ENCODE peak calls at places on chromosomes 11 and 22, in eight cellular contexts. S is prostate gland, D is T-cell, K is NCI-H748 treated with DMSO at 0.1 percent for 48 hours, Q is nucleus accumbens, C is posterior cingulate gyrus, O is heart right ventricle, A is NCI-H1436. T is an unnamed sample.

GRCh38 chr22:49925525-49926128 is 7.2 kb downstream of the CRELD2 start:
- DNase-seq in S (no peak), D (peak; percentile 82), K (no peak), Q (no peak), C (no peak), O (no peak), A (no peak), T (peak; percentile 90)

GRCh38 chr22:45246060-45246985 is 5.6 kb upstream of the KIAA0930 start:
- DNase-seq in S (peak; percentile 67), D (no peak), K (no peak), Q (no peak), C (no peak), O (no peak), A (no peak), T (no peak)

GRCh38 chr11:33187851-33188722 is 26.8 kb upstream of the CSTF3 start:
- DNase-seq in S (no peak), D (no peak), K (no peak), Q (no peak), C (no peak), O (no peak), A (no peak), T (peak; percentile 54)

GRCh38 chr11:96116341-96116740 is 192.4 kb upstream of the MTMR2 start:
- DNase-seq in S (no peak), D (no peak), K (no peak), Q (no peak), C (no peak), O (no peak), A (no peak), T (no peak)

GRCh38 chr22:42947211-42947990 is 67.5 kb downstream of the PACSIN2 start:
- DNase-seq in S (no peak), D (no peak), K (peak; percentile 6), Q (no peak), C (no peak), O (peak; percentile 70), A (peak; percentile 54), T (no peak)

GRCh38 chr11:1297011-1297575 is 12.3 kb downstream of the TOLLIP start:
- DNase-seq in S (no peak), D (no peak), K (no peak), Q (no peak), C (peak; percentile 1), O (no peak), A (no peak), T (no peak)

GRCh38 chr11:33310720-33311500 is 53.7 kb downstream of the HIPK3 start:
- DNase-seq in S (no peak), D (no peak), K (no peak), Q (no peak), C (no peak), O (no peak), A (no peak), T (peak; percentile 23)

GRCh38 chr11:109865558-109866186 is 227.5 kb upstream of the ZC3H12C start:
- DNase-seq in S (no peak), D (no peak), K (no peak), Q (no peak), C (peak; percentile 61), O (peak; percentile 9), A (peak; percentile 3), T (peak; percentile 1)

GRCh38 chr11:119106564-119107537 is at the start of gene C2CD2L:
- DNase-seq in S (peak; percentile 86), D (peak; percentile 86), K (peak; percentile 69), Q (peak; percentile 83), C (peak; percentile 82), O (peak; percentile 91), A (peak; percentile 90), T (peak; percentile 92)

GRCh38 chr11:104164028-104164520 is at the start of gene PDGFD:
- DNase-seq in S (peak; percentile 29), D (peak; percentile 6), K (peak; percentile 23), Q (no peak), C (peak; percentile 10), O (peak; percentile 65), A (no peak), T (peak; percentile 44)

GRCh38 chr22:45935573-45935972 is 41.4 kb downstream of the WNT7B start:
- DNase-seq in S (no peak), D (no peak), K (no peak), Q (no peak), C (no peak), O (no peak), A (no peak), T (no peak)

GRCh38 chr11:126403658-126404057 is 48.2 kb downstream of the ST3GAL4 start:
- DNase-seq in S (no peak), D (no peak), K (no peak), Q (no peak), C (no peak), O (no peak), A (no peak), T (no peak)

GRCh38 chr22:28791841-28792490 is 8.4 kb downstream of the XBP1 start:
- DNase-seq in S (no peak), D (no peak), K (no peak), Q (no peak), C (no peak), O (no peak), A (no peak), T (no peak)

GRCh38 chr11:34616830-34617504 is 3.9 kb upstream of the EHF start:
- DNase-seq in S (no peak), D (no peak), K (no peak), Q (no peak), C (no peak), O (peak; percentile 54), A (no peak), T (no peak)

GRCh38 chr22:24500251-24500820 is 5.2 kb downstream of the UPB1 start:
- DNase-seq in S (no peak), D (no peak), K (no peak), Q (no peak), C (no peak), O (no peak), A (no peak), T (no peak)

GRCh38 chr11:28735511-28735910 is 627.3 kb downstream of the METTL15 start:
- DNase-seq in S (no peak), D (no peak), K (no peak), Q (no peak), C (no peak), O (no peak), A (no peak), T (no peak)

GRCh38 chr11:10606536-10607208 is 38.2 kb upstream of the LYVE1 start:
- DNase-seq in S (no peak), D (no peak), K (no peak), Q (no peak), C (no peak), O (no peak), A (no peak), T (peak; percentile 64)

GRCh38 chr11:88544656-88545280 is 207.2 kb upstream of the CTSC start:
- DNase-seq in S (no peak), D (no peak), K (no peak), Q (no peak), C (no peak), O (no peak), A (no peak), T (no peak)

GRCh38 chr11:23097906-23098305 is 237.6 kb upstream of the CCDC179 start:
- DNase-seq in S (no peak), D (no peak), K (no peak), Q (no peak), C (no peak), O (no peak), A (no peak), T (peak; percentile 31)

GRCh38 chr22:29625090-29625825 is 21.8 kb downstream of the NF2 start:
- DNase-seq in S (peak; percentile 59), D (peak; percentile 39), K (no peak), Q (peak; percentile 32), C (peak; percentile 51), O (no peak), A (no peak), T (peak; percentile 84)

GRCh38 chr11:10454902-10455631 is at the start of gene AMPD3:
- DNase-seq in S (peak; percentile 42), D (no peak), K (peak; percentile 74), Q (peak; percentile 39), C (no peak), O (no peak), A (no peak), T (no peak)

GRCh38 chr11:12269104-12269441 is 108.3 kb upstream of the PARVA start:
- DNase-seq in S (peak; percentile 71), D (no peak), K (no peak), Q (no peak), C (no peak), O (no peak), A (no peak), T (no peak)

GRCh38 chr11:116109228-116109627 is 605.0 kb upstream of the CADM1 start:
- DNase-seq in S (no peak), D (no peak), K (no peak), Q (no peak), C (no peak), O (no peak), A (no peak), T (no peak)

GRCh38 chr11:119741369-119742262 is 12.6 kb upstream of the NECTIN1 start:
- DNase-seq in S (no peak), D (peak; percentile 44), K (no peak), Q (peak; percentile 50), C (no peak), O (peak; percentile 73), A (no peak), T (no peak)

GRCh38 chr11:2761131-2762030 is 61.6 kb upstream of the KCNQ1OT1 start:
- DNase-seq in S (no peak), D (no peak), K (no peak), Q (no peak), C (no peak), O (no peak), A (no peak), T (no peak)

GRCh38 chr11:1163911-1164735 is 6.4 kb downstream of the MUC5AC start:
- DNase-seq in S (no peak), D (no peak), K (no peak), Q (no peak), C (no peak), O (no peak), A (no peak), T (no peak)

GRCh38 chr22:26975865-26976264 is 318.5 kb downstream of the MIAT start:
- DNase-seq in S (no peak), D (no peak), K (no peak), Q (no peak), C (no peak), O (no peak), A (no peak), T (no peak)

GRCh38 chr11:16831281-16832192 is 93.1 kb downstream of the C11orf58 start:
- DNase-seq in S (no peak), D (no peak), K (no peak), Q (no peak), C (no peak), O (no peak), A (no peak), T (no peak)

GRCh38 chr11:45949992-45950407 is 27.5 kb downstream of the LARGE2 start:
- DNase-seq in S (no peak), D (no peak), K (no peak), Q (peak; percentile 24), C (no peak), O (no peak), A (no peak), T (no peak)

GRCh38 chr11:3747704-3748103 is 49.6 kb downstream of the NUP98 start:
- DNase-seq in S (no peak), D (no peak), K (no peak), Q (no peak), C (no peak), O (no peak), A (no peak), T (peak; percentile 33)

GRCh38 chr11:119207300-119207570 is 1.1 kb downstream of the CBL start:
- DNase-seq in S (no peak), D (no peak), K (no peak), Q (no peak), C (no peak), O (no peak), A (no peak), T (no peak)

T was measured in Kasumi-1.